ENCODE peak calls at places on chromosomes 13 and 19, in five cellular contexts. A is GM12878, F is K562, P is HepG2, Z is H1. B is an unnamed sample.
A peak's percentile ranks its signal among the peaks of the same experiment; 100 is the strongest.

GRCh38 chr13:112783135-112783945 is 93.5 kb downstream of the ATP11A start:
- DNase-seq in Z (peak; percentile 43), A (no peak), P (no peak), F (no peak), B (no peak)

GRCh38 chr19:41407271-41407670 is 9.7 kb downstream of the BCKDHA start:
- DNase-seq in P (no peak), A (no peak), F (no peak), Z (no peak), B (no peak)

GRCh38 chr19:16266586-16266942 is 58.1 kb upstream of the KLF2 start:
- DNase-seq in P (no peak), F (no peak), Z (no peak), A (no peak), B (no peak)

GRCh38 chr13:23987331-23987730 is 90.0 kb upstream of the C1QTNF9B start:
- DNase-seq in P (no peak), A (no peak), Z (no peak), F (no peak), B (no peak)

GRCh38 chr13:76798037-76798436 is 88.2 kb downstream of the KCTD12 start:
- DNase-seq in Z (no peak), A (no peak), P (no peak), F (no peak), B (no peak)

GRCh38 chr13:33032037-33032625 is 15.9 kb downstream of the KL start:
- DNase-seq in Z (no peak), P (no peak), F (no peak), A (no peak), B (no peak)

GRCh38 chr13:27276188-27276587 is 5.6 kb downstream of the RASL11A start:
- DNase-seq in A (no peak), Z (no peak), P (no peak), F (no peak), B (no peak)

GRCh38 chr13:83515267-83515666 is 367.0 kb downstream of the SLITRK1 start:
- DNase-seq in A (no peak), P (no peak), Z (no peak), F (no peak), B (no peak)

GRCh38 chr19:3125900-3126524 is 9.8 kb upstream of the GNA15 start:
- DNase-seq in Z (peak; percentile 87), P (peak; percentile 43), A (no peak), F (peak; percentile 80), B (peak; percentile 60)

GRCh38 chr13:24396821-24397220 is 87.4 kb downstream of the C1QTNF9 start:
- DNase-seq in Z (no peak), A (no peak), P (no peak), F (no peak), B (no peak)

GRCh38 chr13:78993792-78994191 is 334.8 kb upstream of the OBI1 start:
- DNase-seq in F (no peak), P (no peak), Z (no peak), A (peak; percentile 21), B (no peak)

GRCh38 chr19:45173816-45174215 is 4.2 kb downstream of the TRAPPC6A start:
- DNase-seq in A (no peak), F (no peak), Z (no peak), P (no peak), B (no peak)

GRCh38 chr19:19501798-19502197 is 13.6 kb downstream of the TSSK6 start:
- DNase-seq in Z (no peak), F (no peak), P (no peak), A (no peak), B (no peak)

GRCh38 chr19:55117063-55117635 is 288 bp downstream of the PPP1R12C start:
- DNase-seq in P (no peak), A (no peak), F (no peak), Z (no peak), B (no peak)

GRCh38 chr13:44050450-44051063 is 170.9 kb downstream of the LACC1 start:
- DNase-seq in P (peak; percentile 7), Z (no peak), F (peak; percentile 6), A (no peak), B (peak; percentile 32)

GRCh38 chr19:1848399-1849131 is at the start of gene REXO1:
- DNase-seq in Z (peak; percentile 99), A (peak; percentile 72), F (peak; percentile 90), P (peak; percentile 89), B (peak; percentile 88)

GRCh38 chr13:76385606-76386005 is 500.6 kb downstream of the KCTD12 start:
- DNase-seq in P (no peak), Z (no peak), A (no peak), F (no peak), B (no peak)

GRCh38 chr13:30355405-30355741 is 48.0 kb upstream of the KATNAL1 start:
- DNase-seq in P (peak; percentile 49), F (peak; percentile 53), A (no peak), Z (peak; percentile 60), B (no peak)

GRCh38 chr13:100434010-100434763 is 154.4 kb downstream of the GGACT start:
- DNase-seq in F (no peak), A (peak; percentile 44), P (peak; percentile 20), Z (no peak), B (peak; percentile 78)

GRCh38 chr13:28449826-28450773 is 44.8 kb downstream of the FLT1 start:
- DNase-seq in P (no peak), F (no peak), A (no peak), Z (no peak), B (no peak)

GRCh38 chr13:59112375-59112774 is 1051.4 kb downstream of the DIAPH3 start:
- DNase-seq in A (no peak), Z (no peak), P (no peak), F (no peak), B (no peak)

GRCh38 chr13:113732176-113732960 is 26.7 kb upstream of the TMEM255B start:
- DNase-seq in Z (no peak), A (no peak), P (no peak), F (no peak), B (no peak)

GRCh38 chr19:42295831-42296525 is 6.0 kb upstream of the PRR19 start:
- DNase-seq in P (peak; percentile 74), A (peak; percentile 41), Z (peak; percentile 100), F (peak; percentile 78), B (peak; percentile 61)

GRCh38 chr19:32336259-32337111 is 8.9 kb upstream of the ZNF507 start:
- DNase-seq in A (no peak), P (peak; percentile 85), F (no peak), Z (no peak), B (no peak)

GRCh38 chr19:14027856-14028450 is at the start of gene RLN3:
- DNase-seq in F (peak; percentile 53), P (no peak), Z (no peak), A (no peak), B (no peak)

GRCh38 chr19:9727644-9728043 is 40.9 kb downstream of the ZNF846 start:
- DNase-seq in A (no peak), F (no peak), P (no peak), Z (no peak), B (no peak)

GRCh38 chr13:95643814-95644598 is 500 bp downstream of the DZIP1 start:
- DNase-seq in P (peak; percentile 2), A (no peak), F (no peak), Z (peak; percentile 88), B (no peak)

GRCh38 chr13:75426421-75426820 is 55.5 kb downstream of the TBC1D4 start:
- DNase-seq in F (no peak), P (no peak), Z (no peak), A (no peak), B (no peak)

GRCh38 chr13:68304287-68304893 is 1074.3 kb upstream of the PCDH9 start:
- DNase-seq in F (no peak), P (peak; percentile 43), A (no peak), Z (no peak), B (peak; percentile 1)

GRCh38 chr19:10505583-10506229 is 2.5 kb upstream of the KEAP1 start:
- DNase-seq in F (peak; percentile 65), Z (peak; percentile 95), P (peak; percentile 60), A (no peak), B (peak; percentile 60)

GRCh38 chr13:52924241-52925148 is 76.1 kb upstream of the PCDH8 start:
- DNase-seq in F (no peak), Z (no peak), A (no peak), P (peak; percentile 3), B (no peak)

GRCh38 chr19:6935069-6935468 is 47.7 kb downstream of the ADGRE1 start:
- DNase-seq in Z (no peak), A (no peak), F (no peak), P (peak; percentile 5), B (no peak)

GRCh38 chr13:112442483-112443090 is 66.4 kb downstream of the SPACA7 start:
- DNase-seq in A (no peak), P (no peak), F (no peak), Z (no peak), B (no peak)

GRCh38 chr19:40726279-40726678 is 9.4 kb downstream of the ITPKC start:
- DNase-seq in A (no peak), F (no peak), P (no peak), Z (no peak), B (no peak)

GRCh38 chr19:41223431-41224234 is 4.6 kb downstream of the AXL start:
- DNase-seq in A (no peak), Z (peak; percentile 67), F (no peak), P (peak; percentile 57), B (peak; percentile 49)

GRCh38 chr19:8240274-8241229 is 31.4 kb downstream of the CERS4 start:
- DNase-seq in F (peak; percentile 95), P (peak; percentile 90), Z (peak; percentile 62), A (peak; percentile 56), B (peak; percentile 47)
- H3K4me3 ChIP-seq in F (no peak overlapping the region), P (no peak overlapping the region), Z (no peak overlapping the region), A (no peak overlapping the region), B (no peak overlapping the region)

GRCh38 chr19:4474504-4475136 is 2.5 kb downstream of the HDGFL2 start:
- DNase-seq in A (no peak), F (peak; percentile 53), P (no peak), Z (peak; percentile 79), B (no peak)
- TF ChIP-seq ATF3 in A (no peak), F (no peak), P (no peak), Z (no peak), B (no peak)

GRCh38 chr13:109567315-109567714 is 219.1 kb downstream of the IRS2 start:
- DNase-seq in F (no peak), A (no peak), Z (no peak), P (no peak), B (no peak)
- TF ChIP-seq MAX in F (no peak), A (no peak), Z (no peak), P (no peak), B (no peak)

GRCh38 chr13:51134763-51135365 is 23.8 kb upstream of the C13orf42 start:
- DNase-seq in F (no peak), Z (peak; percentile 31), P (no peak), A (no peak), B (no peak)

GRCh38 chr13:51125495-51126226 is 14.6 kb upstream of the C13orf42 start:
- DNase-seq in A (peak; percentile 16), Z (peak; percentile 77), F (peak; percentile 25), P (peak; percentile 63), B (peak; percentile 60)

GRCh38 chr13:51130348-51130747 is 19.3 kb upstream of the C13orf42 start:
- DNase-seq in Z (no peak), A (no peak), F (no peak), P (no peak), B (no peak)
- H3K4me3 ChIP-seq in Z (no peak overlapping the region), A (no peak overlapping the region), F (no peak overlapping the region), P (no peak overlapping the region), B (no peak overlapping the region)

DNA sequence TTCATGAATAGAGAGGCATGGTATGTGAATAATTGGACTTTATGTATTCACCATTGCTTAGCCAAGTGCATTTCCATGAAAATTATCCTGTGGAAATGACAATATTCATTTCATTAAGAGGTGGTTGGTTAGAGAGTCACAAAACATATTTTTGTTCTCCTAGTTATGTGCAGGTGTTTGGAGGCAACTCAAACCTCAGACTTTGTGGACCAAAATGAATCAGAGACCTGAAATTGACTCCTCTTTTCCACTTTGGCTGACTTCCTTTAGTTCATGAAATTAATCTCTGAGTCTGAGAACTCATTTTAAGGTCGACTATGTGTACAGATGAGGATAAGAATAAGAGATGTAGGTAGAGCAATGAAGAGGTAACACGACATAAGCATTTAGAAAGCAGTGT is 185.2 kb upstream of the CSNK1A1L start:
- DNase-seq in P (no peak), F (no peak), A (no peak), Z (no peak), B (no peak)
- TF ChIP-seq ATF3 in P (no peak), F (no peak), A (no peak), Z (no peak), B (no peak)